ENCODE peak calls at places on chromosome 12, in ten cellular contexts. M is cardiac muscle cell; C is H54; R is sciatic nerve; F is activated gamma-delta T cell treated with Interleukin-2 at 50 U/mL for 16 hours; J is NCI-H460; E is neural progenitor cell; B is GM13977; L is NCI-H1092; V is effector memory CD4-positive, alpha-beta T cell. X is an unnamed sample.

GRCh38 chr12:123690191-123690840 is 19.4 kb downstream of the TCTN2 start:
- DNase-seq in M (no peak), C (no peak), R (no peak), F (no peak), J (no peak), E (no peak), B (no peak), L (no peak), V (no peak), X (no peak)

GRCh38 chr12:823043-823698 is 70.8 kb downstream of the WNK1 start:
- DNase-seq in M (no peak), C (no peak), R (no peak), F (no peak), J (no peak), E (no peak), B (peak; percentile 56), L (no peak), V (no peak), X (no peak)

GRCh38 chr12:88691811-88692210 is 111.5 kb upstream of the KITLG start:
- DNase-seq in M (no peak), C (no peak), R (no peak), F (no peak), J (no peak), E (no peak), B (no peak), L (no peak), V (no peak), X (no peak)

GRCh38 chr12:74922117-74922516 is 287.5 kb downstream of the KCNC2 start:
- DNase-seq in M (no peak), C (no peak), R (no peak), F (no peak), J (no peak), E (no peak), B (no peak), L (no peak), V (no peak), X (no peak)

GRCh38 chr12:113854385-113855136 is 111.6 kb downstream of the RBM19 start:
- DNase-seq in M (no peak), C (no peak), R (no peak), F (no peak), J (no peak), E (no peak), B (no peak), L (no peak), V (no peak), X (no peak)

GRCh38 chr12:118432812-118433540 is 56.6 kb downstream of the SUDS3 start:
- DNase-seq in M (no peak), C (no peak), R (no peak), F (no peak), J (no peak), E (no peak), B (no peak), L (no peak), V (no peak), X (no peak)

GRCh38 chr12:12278899-12279298 is 12.1 kb upstream of the LRP6 start:
- DNase-seq in M (no peak), C (no peak), R (no peak), F (no peak), J (no peak), E (no peak), B (no peak), L (no peak), V (no peak), X (no peak)

GRCh38 chr12:14900521-14901227 is 15.0 kb upstream of the MGP start:
- DNase-seq in M (no peak), C (no peak), R (no peak), F (no peak), J (no peak), E (no peak), B (no peak), L (no peak), V (no peak), X (no peak)

GRCh38 chr12:124754949-124755800 is 108.5 kb downstream of the SCARB1 start:
- DNase-seq in M (no peak), C (no peak), R (peak; percentile 89), F (peak; percentile 44), J (no peak), E (peak; percentile 71), B (peak; percentile 64), L (peak; percentile 91), V (no peak), X (no peak)

GRCh38 chr12:127230843-127231260 is 1036.1 kb upstream of the TMEM132C start:
- DNase-seq in M (no peak), C (peak; percentile 12), R (no peak), F (no peak), J (no peak), E (no peak), B (no peak), L (no peak), V (no peak), X (no peak)

GRCh38 chr12:64457036-64457435 is 5.1 kb downstream of the TBK1 start:
- DNase-seq in M (no peak), C (no peak), R (no peak), F (no peak), J (no peak), E (no peak), B (no peak), L (no peak), V (peak; percentile 14), X (peak; percentile 23)

GRCh38 chr12:108237272-108237671 is 101.8 kb downstream of the CMKLR1 start:
- DNase-seq in M (no peak), C (no peak), R (no peak), F (no peak), J (no peak), E (peak; percentile 18), B (no peak), L (no peak), V (no peak), X (no peak)

X was measured in effector CD4-positive, alpha-beta T cell.